ENCODE peak calls at places on chromosomes 3 and 15, in five cellular contexts. I, L, P, R and M are unnamed samples.

GRCh38 chr3:114420072-114420471 is 126.2 kb downstream of the TIGIT start:
- DNase-seq in L (no peak), P (no peak), R (no peak), I (no peak), M (no peak)

GRCh38 chr15:90432253-90432652 is 44.2 kb downstream of the IQGAP1 start:
- DNase-seq in I (no peak), P (no peak), L (no peak), R (no peak), M (no peak)

GRCh38 chr3:30550246-30550645 is 56.2 kb upstream of the TGFBR2 start:
- DNase-seq in R (no peak), I (no peak), L (no peak), P (no peak), M (no peak)

GRCh38 chr15:80561500-80561899 is 133.6 kb upstream of the ABHD17C start:
- DNase-seq in L (no peak), R (no peak), I (no peak), P (no peak), M (no peak)

GRCh38 chr3:30913176-30913575 is 18.7 kb upstream of the GADL1 start:
- DNase-seq in L (no peak), I (no peak), P (no peak), R (no peak), M (no peak)

GRCh38 chr15:79025201-79025600 is 65.4 kb downstream of the RASGRF1 start:
- DNase-seq in P (no peak), I (peak), R (no peak), L (no peak), M (no peak)

GRCh38 chr3:14497321-14497720 is 42.8 kb downstream of the GRIP2 start:
- DNase-seq in R (no peak), P (peak), L (no peak), I (no peak), M (no peak)

GRCh38 chr3:154552338-154552737 is 122.3 kb upstream of the GPR149 start:
- DNase-seq in P (no peak), L (no peak), R (no peak), I (no peak), M (no peak)

GRCh38 chr3:166785851-166786250 is 594.2 kb downstream of the ZBBX start:
- DNase-seq in R (no peak), I (no peak), L (no peak), P (no peak), M (no peak)

GRCh38 chr3:73379465-73379864 is 245.3 kb downstream of the PDZRN3 start:
- DNase-seq in I (no peak), L (no peak), P (no peak), R (no peak), M (no peak)

GRCh38 chr3:6354653-6355052 is 506.3 kb upstream of the GRM7 start:
- DNase-seq in P (no peak), R (no peak), L (no peak), I (no peak), M (no peak)

GRCh38 chr3:13013994-13014754 is 59.1 kb downstream of the IQSEC1 start:
- DNase-seq in L (no peak), P (peak), R (no peak), I (no peak), M (no peak)

GRCh38 chr15:90711842-90712241 is 5.3 kb upstream of the BLM start:
- DNase-seq in P (no peak), I (no peak), L (no peak), R (no peak), M (no peak)

GRCh38 chr15:81859737-81860516 is 185.9 kb downstream of the MEX3B start:
- DNase-seq in L (no peak), R (no peak), P (no peak), I (no peak), M (no peak)

GRCh38 chr15:77633913-77634265 is 1.2 kb upstream of the LINGO1 start:
- DNase-seq in R (no peak), L (no peak), I (no peak), P (no peak), M (no peak)

GRCh38 chr3:159837725-159838124 is 150.9 kb upstream of the IL12A start:
- DNase-seq in P (no peak), L (no peak), R (no peak), I (no peak), M (no peak)

GRCh38 chr3:178558637-178559036 is 22.4 kb downstream of the KCNMB2 start:
- DNase-seq in L (no peak), I (no peak), R (no peak), P (no peak), M (no peak)

GRCh38 chr3:36700537-36701248 is 63.7 kb downstream of the DCLK3 start:
- DNase-seq in P (no peak), R (peak), I (no peak), L (peak), M (peak)

GRCh38 chr3:5022187-5022965 is 43.1 kb downstream of the BHLHE40 start:
- DNase-seq in P (no peak), I (no peak), R (no peak), L (peak), M (no peak)

GRCh38 chr3:21154911-21155310 is 596.1 kb downstream of the ZNF385D start:
- DNase-seq in L (no peak), P (no peak), R (no peak), I (no peak), M (no peak)

GRCh38 chr15:83206387-83206970 is 1.1 kb downstream of the HDGFL3 start:
- DNase-seq in P (no peak), R (no peak), L (peak), I (no peak), M (no peak)

GRCh38 chr3:12273045-12273695 is 15.7 kb upstream of the PPARG start:
- DNase-seq in L (no peak), I (no peak), P (no peak), R (no peak), M (no peak)

DNA sequence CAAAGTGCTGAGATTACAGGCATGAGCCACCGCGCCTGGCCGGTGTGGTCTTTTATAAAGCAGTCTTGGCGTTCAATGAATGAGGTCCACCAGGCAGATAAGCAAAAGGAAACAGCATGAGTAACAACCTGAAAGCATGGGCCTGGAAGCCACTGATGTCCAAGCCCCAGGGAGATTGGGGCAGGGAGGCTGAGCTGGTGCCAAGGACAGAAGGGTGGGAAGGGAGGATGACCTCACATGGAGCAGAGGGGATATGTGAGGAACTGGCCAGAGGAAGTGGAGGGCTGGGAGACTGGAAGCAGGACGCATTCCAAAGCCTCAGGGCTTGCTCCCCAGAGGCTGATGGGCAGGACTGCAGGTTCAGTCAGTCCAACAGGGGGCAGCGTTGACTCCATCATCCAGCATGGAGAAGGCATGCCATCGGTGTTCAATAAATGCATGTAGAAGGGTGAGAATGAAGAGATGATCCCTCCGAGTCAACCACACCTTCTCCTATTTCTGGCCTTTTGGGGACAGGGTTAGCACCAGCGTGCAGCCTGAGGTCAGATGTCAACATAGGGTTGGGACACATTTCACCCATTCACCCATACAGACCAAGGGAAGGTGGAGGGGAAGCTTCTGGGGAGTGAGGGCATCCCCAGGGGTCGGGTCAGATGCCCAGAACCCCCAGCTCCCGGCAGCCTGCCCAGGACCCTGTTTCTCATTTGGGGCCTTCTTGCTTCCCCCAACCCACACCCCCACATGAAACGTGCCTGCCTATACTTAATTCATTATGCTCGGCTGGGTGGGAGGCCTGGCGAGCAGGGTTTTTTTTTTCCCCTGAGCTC is 14.8 kb downstream of the MYL3 start:
- DNase-seq in P (no peak), I (peak), L (peak), R (peak), M (no peak)
- TF ChIP-seq CTCF in P (peak), I (no peak), L (peak), R (peak), M (no peak)

GRCh38 chr15:62565620-62566019 is 400.5 kb upstream of the C2CD4B start:
- DNase-seq in I (no peak), L (no peak), P (no peak), R (no peak), M (no peak)
- TF ChIP-seq CTCF in I (no peak), L (no peak), P (no peak), R (no peak), M (no peak)

GRCh38 chr15:54354341-54354740 is 376.1 kb downstream of the UNC13C start:
- DNase-seq in P (no peak), I (no peak), R (no peak), L (no peak), M (no peak)
- TF ChIP-seq CTCF in P (no peak), I (no peak), R (no peak), L (no peak), M (no peak)

GRCh38 chr15:84947947-84948830 is 33.5 kb upstream of the PDE8A start:
- DNase-seq in R (no peak), L (peak), P (peak), I (no peak), M (no peak)

GRCh38 chr15:84949043-84949442 is 32.6 kb upstream of the PDE8A start:
- DNase-seq in P (no peak), R (no peak), I (no peak), L (peak), M (no peak)

GRCh38 chr15:84944311-84944710 is 37.3 kb upstream of the PDE8A start:
- DNase-seq in I (no peak), R (no peak), L (no peak), P (no peak), M (no peak)

GRCh38 chr15:84944861-84945260 is 36.8 kb upstream of the PDE8A start:
- DNase-seq in R (no peak), L (no peak), I (no peak), P (no peak), M (no peak)

DNA sequence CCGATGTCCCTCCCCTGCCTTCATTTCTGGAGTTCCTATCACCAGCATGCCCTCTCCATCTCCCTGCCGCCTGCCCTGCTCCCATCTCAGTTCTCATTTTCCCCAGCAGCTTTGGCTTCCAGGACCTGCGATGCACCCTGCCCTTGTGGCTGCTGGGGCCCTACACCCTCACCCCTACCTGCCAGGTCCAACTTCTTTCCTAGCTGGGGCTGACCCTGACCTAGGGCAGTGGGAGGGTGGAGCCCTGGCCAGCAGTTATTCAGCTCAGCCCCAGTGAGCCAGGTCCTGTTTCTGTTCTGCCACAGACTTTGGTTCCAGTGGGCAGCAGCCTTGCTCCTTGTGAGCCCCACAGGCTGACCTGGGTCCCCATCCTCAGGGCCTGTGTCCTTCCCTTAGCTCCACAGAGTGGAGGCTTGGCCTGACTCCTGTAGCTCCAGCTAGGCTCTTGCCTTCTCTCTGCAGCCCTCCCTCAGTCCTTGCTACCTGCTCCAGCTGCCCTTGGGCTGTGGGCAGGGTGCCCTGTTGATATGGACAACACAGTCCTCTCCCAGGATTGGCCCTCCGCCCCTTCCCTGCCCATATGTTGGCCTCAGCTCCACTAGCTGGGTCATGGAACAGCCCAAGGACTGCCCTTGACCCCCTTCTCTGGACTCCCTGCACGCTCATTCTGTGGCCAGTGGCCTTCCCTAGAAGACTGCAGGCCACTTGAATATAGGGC is 34.7 kb upstream of the PDE8A start:
- DNase-seq in L (no peak), P (no peak), R (no peak), I (no peak), M (no peak)
- TF ChIP-seq CTCF in L (no peak), P (no peak), R (no peak), I (no peak), M (no peak)

GRCh38 chr3:53513556-53514190 is 19.3 kb downstream of the CACNA1D start:
- DNase-seq in P (no peak), I (no peak), L (no peak), R (no peak), M (no peak)
- TF ChIP-seq CTCF in P (no peak), I (no peak), L (peak), R (peak), M (no peak)

GRCh38 chr15:63277044-63277892 is at the start of gene APH1B:
- DNase-seq in R (peak), I (peak), L (peak), P (peak), M (peak)
- TF ChIP-seq CTCF in R (no peak), I (no peak), L (no peak), P (no peak), M (no peak)

DNA sequence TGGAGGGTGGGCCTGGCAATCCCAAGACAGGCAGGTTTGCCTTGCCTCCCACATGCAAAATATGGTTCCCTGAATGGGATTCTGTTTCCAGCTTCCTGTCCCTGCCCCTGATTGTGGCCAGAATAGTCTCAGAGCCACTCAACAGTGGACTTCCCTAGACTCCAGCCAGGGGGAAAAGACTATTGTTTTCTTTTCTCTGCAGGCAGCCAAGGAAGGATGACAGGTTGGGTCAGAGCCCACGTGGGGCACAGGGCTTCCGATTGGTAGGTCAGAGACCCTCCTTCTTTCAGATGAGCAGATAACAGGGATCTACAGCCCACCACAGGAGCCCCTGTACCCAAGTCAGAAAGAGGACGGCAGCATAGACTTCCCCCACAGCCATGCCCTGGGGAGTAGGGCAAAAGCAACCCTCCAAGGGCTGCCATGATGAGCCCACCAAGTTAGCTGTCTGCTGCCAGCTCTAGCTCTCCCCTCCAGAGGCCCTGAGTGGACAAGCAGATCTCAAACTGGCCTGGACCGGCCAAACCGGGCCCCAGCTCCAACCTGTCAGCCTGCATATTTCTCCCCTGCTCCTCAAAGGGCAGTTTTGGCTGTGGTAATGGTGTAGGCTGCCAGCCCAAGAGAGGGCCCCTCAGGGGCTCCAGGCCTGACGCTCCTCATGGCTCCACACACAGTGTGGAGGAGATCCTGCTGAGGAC is 6.3 kb downstream of the TLR9 start:
- DNase-seq in R (peak), L (no peak), I (no peak), P (no peak), M (no peak)
- TF ChIP-seq CTCF in R (no peak), L (no peak), I (no peak), P (no peak), M (no peak)

GRCh38 chr3:71972031-71972430 is 187.1 kb upstream of the PROK2 start:
- DNase-seq in I (no peak), L (no peak), R (no peak), P (no peak), M (no peak)
- TF ChIP-seq CTCF in I (no peak), L (no peak), R (no peak), P (no peak), M (no peak)